ENCODE peak calls at places on chromosome 14, in ten cellular contexts. C, V, E, H, R, F, N, D, O and Y are unnamed samples.

GRCh38 chr14:57928732-57929131 is 62.8 kb upstream of the SLC35F4 start:
- DNase-seq in C (no peak), V (no peak), E (no peak), H (no peak), R (no peak), F (no peak), N (no peak), D (no peak), O (no peak), Y (no peak)

GRCh38 chr14:106459971-106460730 is 933.8 kb downstream of the TMEM121 start:
- DNase-seq in C (no peak), V (no peak), E (peak; percentile 68), H (peak; percentile 40), R (no peak), F (no peak), N (peak; percentile 45), D (peak; percentile 42), O (peak; percentile 37), Y (no peak)

GRCh38 chr14:104794641-104795467 is 694 bp downstream of the AKT1 start:
- DNase-seq in C (no peak), V (no peak), E (no peak), H (peak; percentile 89), R (no peak), F (peak; percentile 48), N (peak; percentile 58), D (no peak), O (peak; percentile 42), Y (no peak)

GRCh38 chr14:102737402-102738372 is 39.6 kb upstream of the TRAF3 start:
- DNase-seq in C (no peak), V (no peak), E (no peak), H (no peak), R (no peak), F (no peak), N (no peak), D (no peak), O (no peak), Y (no peak)

GRCh38 chr14:101471723-101472517 is 89.4 kb upstream of the DIO3 start:
- DNase-seq in C (no peak), V (no peak), E (no peak), H (no peak), R (no peak), F (no peak), N (no peak), D (no peak), O (no peak), Y (no peak)

GRCh38 chr14:91980157-91980556 is 32.7 kb upstream of the FBLN5 start:
- DNase-seq in C (no peak), V (no peak), E (no peak), H (no peak), R (no peak), F (peak; percentile 98), N (no peak), D (no peak), O (peak; percentile 88), Y (no peak)

GRCh38 chr14:94373708-94374107 is 14.7 kb downstream of the SERPINA1 start:
- DNase-seq in C (no peak), V (no peak), E (no peak), H (peak; percentile 18), R (no peak), F (peak; percentile 91), N (no peak), D (no peak), O (peak; percentile 96), Y (no peak)

GRCh38 chr14:44940944-44941343 is 20.8 kb downstream of the KLHL28 start:
- DNase-seq in C (no peak), V (no peak), E (no peak), H (no peak), R (no peak), F (no peak), N (no peak), D (no peak), O (no peak), Y (no peak)

GRCh38 chr14:68501621-68502052 is 291.2 kb downstream of the ZFP36L1 start:
- DNase-seq in C (no peak), V (peak; percentile 74), E (no peak), H (no peak), R (no peak), F (no peak), N (no peak), D (no peak), O (no peak), Y (no peak)

GRCh38 chr14:75825147-75825592 is 156.6 kb downstream of the TGFB3 start:
- DNase-seq in C (no peak), V (no peak), E (no peak), H (no peak), R (no peak), F (peak; percentile 80), N (no peak), D (no peak), O (no peak), Y (no peak)

GRCh38 chr14:90397401-90398314 is 829 bp downstream of the CALM1 start:
- DNase-seq in C (peak; percentile 46), V (peak; percentile 82), E (peak; percentile 57), H (peak; percentile 87), R (peak; percentile 54), F (peak; percentile 41), N (peak; percentile 75), D (peak; percentile 82), O (peak; percentile 51), Y (peak; percentile 52)

GRCh38 chr14:39406560-39406959 is 25.7 kb downstream of the FBXO33 start:
- DNase-seq in C (no peak), V (no peak), E (no peak), H (no peak), R (no peak), F (no peak), N (no peak), D (no peak), O (no peak), Y (no peak)

GRCh38 chr14:28299227-28299626 is 467.4 kb upstream of the FOXG1 start:
- DNase-seq in C (no peak), V (no peak), E (no peak), H (no peak), R (no peak), F (no peak), N (no peak), D (no peak), O (no peak), Y (no peak)

GRCh38 chr14:70635971-70636595 is 5.6 kb upstream of the TTC9 start:
- DNase-seq in C (no peak), V (no peak), E (no peak), H (no peak), R (no peak), F (no peak), N (no peak), D (no peak), O (peak; percentile 8), Y (no peak)

GRCh38 chr14:24139272-24139934 is 2.0 kb downstream of the EMC9 start:
- DNase-seq in C (no peak), V (no peak), E (peak; percentile 23), H (no peak), R (no peak), F (no peak), N (no peak), D (no peak), O (no peak), Y (peak; percentile 11)

GRCh38 chr14:42214981-42215491 is 608.4 kb downstream of the LRFN5 start:
- DNase-seq in C (peak; percentile 12), V (no peak), E (no peak), H (no peak), R (no peak), F (peak; percentile 39), N (no peak), D (no peak), O (peak; percentile 77), Y (no peak)

GRCh38 chr14:50379563-50379962 is 17.1 kb downstream of the CDKL1 start:
- DNase-seq in C (no peak), V (no peak), E (no peak), H (no peak), R (no peak), F (no peak), N (no peak), D (no peak), O (no peak), Y (no peak)

GRCh38 chr14:92794547-92794941 is 439 bp downstream of the GOLGA5 start:
- DNase-seq in C (no peak), V (peak; percentile 27), E (no peak), H (peak; percentile 43), R (no peak), F (peak; percentile 20), N (no peak), D (no peak), O (peak; percentile 18), Y (no peak)

GRCh38 chr14:73269729-73270651 is 32.7 kb downstream of the PAPLN start:
- DNase-seq in C (no peak), V (peak; percentile 64), E (no peak), H (peak; percentile 90), R (no peak), F (peak; percentile 28), N (peak; percentile 73), D (no peak), O (no peak), Y (no peak)

GRCh38 chr14:54593860-54594259 is 26.9 kb downstream of the SAMD4A start:
- DNase-seq in C (no peak), V (no peak), E (no peak), H (no peak), R (no peak), F (peak; percentile 79), N (no peak), D (no peak), O (peak; percentile 42), Y (no peak)

GRCh38 chr14:102140027-102140749 is 491 bp downstream of the WDR20 start:
- DNase-seq in C (peak; percentile 14), V (peak; percentile 40), E (peak; percentile 24), H (peak; percentile 66), R (no peak), F (peak; percentile 34), N (peak; percentile 50), D (peak; percentile 44), O (peak; percentile 35), Y (no peak)

GRCh38 chr14:103512701-103513611 is 9.7 kb downstream of the CKB start:
- DNase-seq in C (no peak), V (peak; percentile 61), E (no peak), H (peak; percentile 65), R (peak; percentile 6), F (peak; percentile 51), N (no peak), D (no peak), O (peak; percentile 89), Y (no peak)

GRCh38 chr14:87888136-87888999 is 104.6 kb downstream of the GALC start:
- DNase-seq in C (no peak), V (peak; percentile 43), E (no peak), H (peak; percentile 38), R (no peak), F (no peak), N (peak; percentile 26), D (no peak), O (peak; percentile 44), Y (no peak)

GRCh38 chr14:56608682-56609081 is 29.1 kb downstream of the TMEM260 start:
- DNase-seq in C (no peak), V (no peak), E (no peak), H (no peak), R (no peak), F (peak; percentile 12), N (peak; percentile 3), D (no peak), O (peak; percentile 29), Y (no peak)

GRCh38 chr14:91744068-91744480 is 12.2 kb upstream of the CATSPERB start:
- DNase-seq in C (no peak), V (no peak), E (no peak), H (no peak), R (no peak), F (no peak), N (no peak), D (no peak), O (peak; percentile 11), Y (no peak)

GRCh38 chr14:45177081-45177480 is 41.4 kb downstream of the FANCM start:
- DNase-seq in C (no peak), V (no peak), E (no peak), H (no peak), R (no peak), F (peak; percentile 97), N (no peak), D (no peak), O (peak; percentile 93), Y (no peak)

GRCh38 chr14:54252072-54252730 is 144.6 kb upstream of the CDKN3 start:
- DNase-seq in C (no peak), V (no peak), E (no peak), H (no peak), R (no peak), F (peak; percentile 83), N (no peak), D (no peak), O (peak; percentile 63), Y (no peak)

GRCh38 chr14:103624860-103625259 is 4.2 kb upstream of the KLC1 start:
- DNase-seq in C (no peak), V (peak; percentile 87), E (no peak), H (peak; percentile 57), R (no peak), F (peak; percentile 51), N (peak; percentile 22), D (no peak), O (peak; percentile 73), Y (peak; percentile 54)